ENCODE peak calls at places on chromosomes 13 and 19, in four cellular contexts. M, A, N and K are unnamed samples.

GRCh38 chr19:41940443-41941409 is 12.5 kb upstream of the ERFL start:
- DNase-seq in M (no peak), A (no peak), N (no peak), K (no peak)

GRCh38 chr13:87274209-87274819 is 396.9 kb upstream of the SLITRK5 start:
- DNase-seq in M (no peak), A (no peak), N (peak), K (peak)

GRCh38 chr19:11843741-11844140 is 4.8 kb upstream of the ZNF439 start:
- DNase-seq in M (no peak), A (no peak), N (no peak), K (no peak)

GRCh38 chr13:95480131-95480545 is 72.4 kb upstream of the CLDN10 start:
- DNase-seq in M (no peak), A (no peak), N (peak), K (no peak)

GRCh38 chr13:58843071-58843470 is 1211.5 kb downstream of the PCDH17 start:
- DNase-seq in M (no peak), A (no peak), N (no peak), K (no peak)

GRCh38 chr19:18594824-18595373 is 6.3 kb downstream of the REX1BD start:
- DNase-seq in M (no peak), A (no peak), N (no peak), K (no peak)

GRCh38 chr13:67383358-67383757 is 153.2 kb upstream of the PCDH9 start:
- DNase-seq in M (no peak), A (no peak), N (peak), K (no peak)

GRCh38 chr19:7340959-7341837 is 7.5 kb upstream of the ARHGEF18 start:
- DNase-seq in M (peak), A (no peak), N (peak), K (peak)

GRCh38 chr13:25046985-25047660 is 48.8 kb upstream of the PABPC3 start:
- DNase-seq in M (peak), A (no peak), N (no peak), K (peak)

GRCh38 chr19:39301562-39301961 is 5.4 kb downstream of the IFNL1 start:
- DNase-seq in M (no peak), A (no peak), N (no peak), K (no peak)

GRCh38 chr13:22193070-22193469 is 522.2 kb downstream of the FGF9 start:
- DNase-seq in M (no peak), A (no peak), N (no peak), K (no peak)

GRCh38 chr13:110351636-110352420 is 44.7 kb downstream of the COL4A2 start:
- DNase-seq in M (no peak), A (no peak), N (no peak), K (no peak)

GRCh38 chr19:12841094-12841493 is 2.8 kb downstream of the MAST1 start:
- DNase-seq in M (peak), A (no peak), N (peak), K (peak)

GRCh38 chr19:18697680-18698079 is 14.2 kb downstream of the CRTC1 start:
- DNase-seq in M (peak), A (no peak), N (no peak), K (no peak)

GRCh38 chr19:43489979-43490599 is 14.5 kb downstream of the PHLDB3 start:
- DNase-seq in M (no peak), A (no peak), N (no peak), K (no peak)

GRCh38 chr19:5480427-5480836 is 25.2 kb downstream of the ZNRF4 start:
- DNase-seq in M (no peak), A (no peak), N (no peak), K (peak)

GRCh38 chr13:91135949-91136348 is 211.5 kb upstream of the MIR17HG start:
- DNase-seq in M (no peak), A (no peak), N (no peak), K (no peak)

GRCh38 chr19:10861118-10861651 is 10.2 kb upstream of the CARM1 start:
- DNase-seq in M (no peak), A (no peak), N (no peak), K (no peak)

GRCh38 chr13:103164239-103164638 is 98.0 kb upstream of the SLC10A2 start:
- DNase-seq in M (no peak), A (no peak), N (no peak), K (no peak)

GRCh38 chr13:30148791-30149190 is 158.6 kb downstream of the KATNAL1 start:
- DNase-seq in M (no peak), A (no peak), N (no peak), K (no peak)

GRCh38 chr19:13964776-13965175 is 12.5 kb downstream of the DCAF15 start:
- DNase-seq in M (no peak), A (no peak), N (no peak), K (no peak)

GRCh38 chr13:46909037-46909436 is 12.2 kb upstream of the HTR2A start:
- DNase-seq in M (no peak), A (no peak), N (peak), K (no peak)

GRCh38 chr19:16457195-16457953 is 14.4 kb downstream of the EPS15L1 start:
- DNase-seq in M (no peak), A (no peak), N (peak), K (peak)

GRCh38 chr19:42204684-42205083 is 12.8 kb downstream of the DEDD2 start:
- DNase-seq in M (no peak), A (no peak), N (no peak), K (no peak)

GRCh38 chr19:2273356-2274184 is 8.4 kb downstream of the PEAK3 start:
- DNase-seq in M (no peak), A (no peak), N (peak), K (peak)

GRCh38 chr19:38401148-38401547 is 1.7 kb upstream of the FAM98C start:
- DNase-seq in M (no peak), A (no peak), N (no peak), K (no peak)

GRCh38 chr13:27979001-27979643 is 9.4 kb downstream of the URAD start:
- DNase-seq in M (no peak), A (no peak), N (no peak), K (no peak)

GRCh38 chr19:32498641-32499200 is 82.3 kb upstream of the PDCD5 start:
- DNase-seq in M (no peak), A (no peak), N (no peak), K (no peak)

GRCh38 chr13:100674363-100674847 is at the start of gene TMTC4:
- DNase-seq in M (peak), A (no peak), N (no peak), K (peak)

GRCh38 chr19:29741776-29742175 is 26.7 kb upstream of the C19orf12 start:
- DNase-seq in M (no peak), A (no peak), N (no peak), K (no peak)

GRCh38 chr19:29741226-29741625 is 26.2 kb upstream of the C19orf12 start:
- DNase-seq in M (no peak), A (no peak), N (no peak), K (no peak)

GRCh38 chr19:29743681-29744080 is 28.6 kb upstream of the C19orf12 start:
- DNase-seq in M (no peak), A (no peak), N (no peak), K (no peak)

GRCh38 chr19:29748996-29749395 is 33.9 kb upstream of the C19orf12 start:
- DNase-seq in M (no peak), A (no peak), N (no peak), K (no peak)

GRCh38 chr19:29745253-29745652 is 30.2 kb upstream of the C19orf12 start:
- DNase-seq in M (no peak), A (no peak), N (no peak), K (peak)
- TF ChIP-seq CTCF in M (no peak), A (no peak), N (peak), K (peak)

GRCh38 chr19:30318936-30319335 is 53.2 kb upstream of the ZNF536 start:
- DNase-seq in M (no peak), A (no peak), N (no peak), K (no peak)

GRCh38 chr19:30318261-30318660 is 53.9 kb upstream of the ZNF536 start:
- DNase-seq in M (no peak), A (no peak), N (no peak), K (no peak)

GRCh38 chr19:30316000-30316491 is 56.1 kb upstream of the ZNF536 start:
- DNase-seq in M (no peak), A (no peak), N (no peak), K (no peak)

GRCh38 chr19:30316560-30317106 is 55.6 kb upstream of the ZNF536 start:
- DNase-seq in M (no peak), A (no peak), N (no peak), K (no peak)

DNA sequence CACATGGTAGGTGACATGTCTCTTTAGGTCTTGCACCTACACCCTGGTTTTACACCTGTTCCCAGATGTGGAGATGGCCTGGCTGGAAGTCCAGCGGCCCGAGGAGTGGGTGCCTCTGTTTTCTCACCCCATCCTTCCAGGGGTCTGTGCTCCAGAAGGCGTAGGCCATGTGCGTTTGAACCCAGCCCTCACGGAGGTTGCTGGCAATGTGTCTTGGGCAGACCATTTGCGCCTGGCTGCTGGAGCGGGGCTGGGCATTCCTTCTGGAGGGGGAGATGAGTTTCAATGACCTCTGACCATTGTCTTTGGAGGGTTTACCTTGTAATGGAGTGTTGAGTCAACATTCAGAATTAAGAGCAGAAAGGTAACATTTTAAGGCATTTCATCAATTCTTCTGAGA is 54.8 kb upstream of the ZNF536 start:
- DNase-seq in M (no peak), A (no peak), N (no peak), K (no peak)
- TF ChIP-seq CTCF in M (no peak), A (no peak), N (no peak), K (no peak)

DNA sequence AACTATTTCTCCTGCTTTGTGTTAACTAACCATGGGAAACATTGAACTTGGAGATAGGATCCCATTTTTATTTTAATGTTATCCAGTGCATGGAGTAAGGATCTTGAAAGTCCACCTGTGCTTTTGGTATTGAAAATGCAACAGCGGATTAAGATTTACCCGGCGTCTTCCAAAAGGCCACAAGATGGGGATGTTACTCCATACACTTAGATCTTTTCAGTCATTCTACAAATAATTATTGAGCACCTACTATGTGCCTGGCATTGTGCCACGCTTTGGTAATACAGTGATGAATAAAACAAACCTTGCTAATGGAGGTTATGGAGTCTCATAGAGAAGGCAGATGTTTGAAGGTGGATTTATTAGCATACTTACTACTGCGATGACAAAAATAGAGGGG is 56.9 kb downstream of the RFC3 start:
- DNase-seq in M (no peak), A (no peak), N (no peak), K (no peak)
- TF ChIP-seq CTCF in M (no peak), A (no peak), N (peak), K (no peak)

GRCh38 chr19:934865-935422 is 9.1 kb downstream of the ARID3A start:
- DNase-seq in M (peak), A (no peak), N (peak), K (no peak)
- TF ChIP-seq CTCF in M (no peak), A (no peak), N (no peak), K (no peak)

GRCh38 chr13:88887045-88887662 is 1216.0 kb downstream of the SLITRK5 start:
- DNase-seq in M (no peak), A (no peak), N (no peak), K (no peak)
- TF ChIP-seq CTCF in M (no peak), A (no peak), N (no peak), K (no peak)

GRCh38 chr13:112065867-112066623 is 904 bp upstream of the SOX1 start:
- DNase-seq in M (no peak), A (no peak), N (no peak), K (peak)
- TF ChIP-seq CTCF in M (no peak), A (no peak), N (no peak), K (peak)

DNA sequence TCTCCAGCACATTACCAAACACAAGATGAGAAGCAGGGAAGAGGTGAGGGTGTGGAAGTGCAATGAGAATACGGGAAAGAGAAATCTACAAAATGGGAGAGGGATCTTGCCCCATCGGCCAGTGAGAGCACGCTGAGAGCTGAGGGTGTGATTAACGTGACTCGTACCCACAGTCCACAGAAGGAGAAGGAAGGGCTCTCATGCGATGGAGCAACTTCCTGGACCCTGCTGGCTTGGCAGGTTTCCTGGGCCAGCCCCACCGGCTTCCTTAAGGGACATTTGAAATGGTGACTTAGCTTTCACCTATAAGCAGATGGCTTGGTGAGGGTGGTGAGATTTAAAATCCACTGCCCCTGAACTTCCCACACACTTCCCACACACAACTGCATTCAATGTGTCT is 740.1 kb downstream of the UQCRFS1 start:
- DNase-seq in M (no peak), A (no peak), N (no peak), K (no peak)
- TF ChIP-seq CTCF in M (no peak), A (no peak), N (no peak), K (no peak)

GRCh38 chr19:46410205-46411087 is 2.9 kb downstream of the CCDC8 start:
- DNase-seq in M (no peak), A (no peak), N (no peak), K (no peak)

GRCh38 chr19:46413262-46414031 is at the start of gene CCDC8:
- DNase-seq in M (no peak), A (no peak), N (peak), K (peak)

GRCh38 chr19:46411088-46412033 is 2.0 kb downstream of the CCDC8 start:
- DNase-seq in M (no peak), A (no peak), N (no peak), K (no peak)

GRCh38 chr19:46412983-46413261 is 442 bp downstream of the CCDC8 start:
- DNase-seq in M (no peak), A (no peak), N (no peak), K (no peak)

GRCh38 chr19:46412034-46412982 is 1.1 kb downstream of the CCDC8 start:
- DNase-seq in M (no peak), A (no peak), N (no peak), K (no peak)
- TF ChIP-seq CTCF in M (no peak), A (no peak), N (no peak), K (no peak)

GRCh38 chr13:23715762-23716235 is 145.6 kb downstream of the TNFRSF19 start:
- DNase-seq in M (no peak), A (no peak), N (no peak), K (peak)
- TF ChIP-seq CTCF in M (no peak), A (no peak), N (peak), K (no peak)